ENCODE peak calls at places on chromosomes 7 and 10, in five cellular contexts. R, G, T, Z and S are unnamed samples.

GRCh38 chr7:24102988-24103387 is 181.0 kb upstream of the NPY start:
- DNase-seq in G (no peak), Z (no peak), R (no peak), T (no peak), S (no peak)

GRCh38 chr7:69837387-69838068 is 239.3 kb downstream of the AUTS2 start:
- DNase-seq in G (no peak), T (no peak), R (no peak), Z (no peak), S (no peak)

GRCh38 chr7:128937647-128938523 is at the start of gene IRF5:
- DNase-seq in G (no peak), Z (peak; percentile 46), T (peak; percentile 57), R (no peak), S (peak; percentile 60)

GRCh38 chr10:46544989-46545791 is 11.3 kb downstream of the GPRIN2 start:
- DNase-seq in T (peak; percentile 83), G (peak; percentile 21), R (no peak), Z (peak; percentile 2), S (no peak)

GRCh38 chr7:130838738-130839137 is 104.7 kb upstream of the KLF14 start:
- DNase-seq in Z (no peak), T (no peak), R (peak; percentile 92), G (no peak), S (no peak)

GRCh38 chr7:41979834-41980307 is 257.1 kb downstream of the GLI3 start:
- DNase-seq in G (peak; percentile 33), Z (peak; percentile 40), R (no peak), T (peak; percentile 57), S (peak; percentile 63)

GRCh38 chr7:116212859-116213258 is 2.5 kb downstream of the TES start:
- DNase-seq in Z (no peak), G (no peak), T (no peak), R (no peak), S (no peak)

GRCh38 chr7:95899919-95900513 is 127.7 kb downstream of the DYNC1I1 start:
- DNase-seq in G (no peak), R (no peak), Z (no peak), T (no peak), S (no peak)

GRCh38 chr7:44853391-44853790 is 5.5 kb upstream of the H2AZ2 start:
- DNase-seq in T (no peak), R (no peak), G (no peak), Z (no peak), S (no peak)

GRCh38 chr7:121605297-121605640 is 209.2 kb upstream of the FAM3C start:
- DNase-seq in Z (no peak), R (no peak), G (no peak), T (no peak), S (peak; percentile 39)

GRCh38 chr10:133464582-133465031 is 10.9 kb downstream of the SCART1 start:
- DNase-seq in T (no peak), G (no peak), Z (no peak), R (no peak), S (no peak)

GRCh38 chr7:49403844-49404243 is 369.6 kb upstream of the VWC2 start:
- DNase-seq in R (no peak), Z (no peak), G (no peak), T (no peak), S (no peak)

GRCh38 chr7:103929808-103930415 is 59.5 kb downstream of the RELN start:
- DNase-seq in Z (no peak), R (no peak), G (no peak), T (no peak), S (no peak)

GRCh38 chr7:38281211-38281610 is 7.8 kb upstream of the TARP start:
- DNase-seq in T (no peak), R (no peak), Z (no peak), G (no peak), S (no peak)

GRCh38 chr7:131629203-131629871 is 72.9 kb upstream of the PODXL start:
- DNase-seq in R (no peak), Z (no peak), T (no peak), G (no peak), S (no peak)

GRCh38 chr10:120689766-120690539 is 161.2 kb upstream of the WDR11 start:
- DNase-seq in R (no peak), Z (no peak), G (no peak), T (no peak), S (no peak)

GRCh38 chr7:32218741-32219283 is 148.6 kb upstream of the PDE1C start:
- DNase-seq in T (no peak), G (no peak), Z (no peak), R (no peak), S (no peak)

GRCh38 chr10:4073912-4074311 is 288.9 kb upstream of the KLF6 start:
- DNase-seq in T (no peak), R (no peak), G (no peak), Z (no peak), S (no peak)

GRCh38 chr10:69092959-69093850 is 5.3 kb downstream of the SRGN start:
- DNase-seq in G (peak; percentile 85), T (peak; percentile 93), R (peak; percentile 82), Z (peak; percentile 92), S (peak; percentile 82)

GRCh38 chr10:133224861-133225366 is 5.1 kb upstream of the UTF1 start:
- DNase-seq in Z (no peak), R (no peak), T (no peak), G (no peak), S (no peak)

GRCh38 chr7:30970074-30970473 is 6.3 kb downstream of the GHRHR start:
- DNase-seq in Z (no peak), G (no peak), T (no peak), R (no peak), S (no peak)

GRCh38 chr10:35409094-35409582 is 72.8 kb downstream of the CCNY start:
- DNase-seq in T (no peak), R (no peak), G (no peak), Z (peak; percentile 46), S (no peak)

GRCh38 chr10:10307551-10307950 is 710.1 kb upstream of the CELF2 start:
- DNase-seq in T (no peak), Z (no peak), R (no peak), G (no peak), S (no peak)

GRCh38 chr10:110843031-110843430 is 28.7 kb upstream of the PDCD4 start:
- DNase-seq in T (peak; percentile 44), Z (no peak), R (no peak), G (peak; percentile 98), S (no peak)

GRCh38 chr10:75187961-75188426 is 22.6 kb upstream of the VDAC2 start:
- DNase-seq in G (peak; percentile 77), Z (peak; percentile 72), R (no peak), T (peak; percentile 86), S (peak; percentile 75)

GRCh38 chr10:22285130-22285529 is 31.1 kb upstream of the COMMD3 start:
- DNase-seq in T (no peak), G (no peak), R (no peak), Z (no peak), S (no peak)

GRCh38 chr7:113291058-113291457 is 172.7 kb upstream of the SMIM30 start:
- DNase-seq in G (no peak), Z (no peak), T (no peak), R (no peak), S (no peak)

GRCh38 chr7:36262286-36262685 is 109.2 kb downstream of the EEPD1 start:
- DNase-seq in Z (no peak), G (no peak), R (no peak), T (no peak), S (no peak)
- H3K4me1 ChIP-seq in Z (peaks cover 27% of the 10 kb centered on the region), G (peaks cover 33% of the 10 kb centered on the region), R (peaks cover 87% of the 10 kb centered on the region), T (peaks cover 74% of the 10 kb centered on the region), S (peaks cover 35% of the 10 kb centered on the region)

GRCh38 chr7:98138679-98139078 is 32.0 kb downstream of the LMTK2 start:
- DNase-seq in R (no peak), Z (no peak), T (no peak), G (no peak), S (no peak)
- H3K36me3 ChIP-seq in R (no peaks in the 10 kb centered on the region), Z (peaks cover 16% of the 10 kb centered on the region), T (no peaks in the 10 kb centered on the region), G (peaks cover 32% of the 10 kb centered on the region), S (peaks cover 3% of the 10 kb centered on the region)

GRCh38 chr7:2316578-2316977 is 2.3 kb upstream of the SNX8 start:
- DNase-seq in T (no peak), R (no peak), G (no peak), Z (no peak), S (no peak)
- H3K4me1 ChIP-seq in T (peaks cover 13% of the 10 kb centered on the region), R (peaks cover 6% of the 10 kb centered on the region), G (peaks cover 28% of the 10 kb centered on the region), Z (no peaks in the 10 kb centered on the region), S (no peaks in the 10 kb centered on the region)

GRCh38 chr7:149020483-149020882 is 7.8 kb downstream of the PDIA4 start:
- DNase-seq in T (no peak), G (no peak), Z (no peak), R (no peak), S (no peak)
- H3K36me3 ChIP-seq in T (peaks cover 33% of the 10 kb centered on the region), G (peaks cover 79% of the 10 kb centered on the region), Z (peaks cover 33% of the 10 kb centered on the region), R (peaks cover under 1% of the 10 kb centered on the region), S (no peaks in the 10 kb centered on the region)

GRCh38 chr10:1854271-1854670 is 116.9 kb upstream of the ADARB2 start:
- DNase-seq in T (no peak), Z (no peak), R (no peak), G (no peak), S (no peak)
- H3K4me1 ChIP-seq in T (no peaks in the 10 kb centered on the region), Z (no peaks in the 10 kb centered on the region), R (no peaks in the 10 kb centered on the region), G (no peaks in the 10 kb centered on the region), S (no peaks in the 10 kb centered on the region)

GRCh38 chr10:103443475-103444185 is 8.5 kb downstream of the CALHM2 start:
- DNase-seq in R (no peak), G (no peak), T (no peak), Z (no peak), S (no peak)

GRCh38 chr10:103444478-103444877 is 7.7 kb downstream of the CALHM2 start:
- DNase-seq in G (no peak), R (no peak), Z (no peak), T (no peak), S (no peak)

GRCh38 chr10:103447187-103447586 is 5.0 kb downstream of the CALHM2 start:
- DNase-seq in T (no peak), R (no peak), G (no peak), Z (no peak), S (no peak)

GRCh38 chr10:103445767-103446567 is 6.2 kb downstream of the CALHM2 start:
- DNase-seq in G (no peak), R (no peak), Z (peak; percentile 91), T (no peak), S (no peak)

DNA sequence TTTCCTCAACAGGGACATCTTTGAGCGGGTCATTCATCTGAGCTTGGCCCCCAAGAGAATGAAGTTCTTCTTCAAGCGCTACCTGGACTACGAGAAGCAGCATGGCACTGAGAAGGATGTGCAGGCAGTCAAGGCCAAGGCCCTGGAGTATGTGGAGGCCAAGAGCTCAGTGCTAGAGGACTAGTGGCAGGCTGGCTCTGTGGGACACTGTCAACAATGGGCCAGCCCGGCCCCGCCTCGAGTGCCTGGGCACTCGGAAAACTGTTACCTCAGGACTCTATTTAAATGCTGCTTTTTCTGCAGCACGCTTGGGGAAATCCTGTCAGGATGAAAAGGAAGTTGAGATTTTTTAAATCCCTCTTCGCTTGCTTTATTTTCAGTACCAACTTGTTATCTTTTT is 6.8 kb downstream of the CALHM2 start:
- DNase-seq in Z (no peak), T (no peak), G (no peak), R (no peak), S (no peak)
- H3K36me3 ChIP-seq in Z (peaks cover 84% of the 10 kb centered on the region), T (peaks cover 27% of the 10 kb centered on the region), G (peaks cover 79% of the 10 kb centered on the region), R (peaks cover 34% of the 10 kb centered on the region), S (no peaks in the 10 kb centered on the region)